ENCODE peak calls at places on chromosomes 4 and X, in seven cellular contexts. H is natural killer cell; G is mucosa of descending colon; V is ovary; E is lung; X is CD4-positive, alpha-beta T cell; U is endothelial cell. Q is an unnamed sample.

GRCh38 chr4:19429684-19430083 is 822.0 kb upstream of the SLIT2 start:
- DNase-seq in H (no peak), G (no peak), V (no peak), E (no peak), X (no peak), U (no peak), Q (no peak)

GRCh38 chrX:118199997-118200396 is 83.4 kb upstream of the KLHL13 start:
- DNase-seq in H (no peak), G (no peak), V (no peak), E (no peak), X (no peak), U (no peak), Q (no peak)

GRCh38 chr4:88012652-88013051 is 5.2 kb downstream of the PKD2 start:
- DNase-seq in H (no peak), G (no peak), V (no peak), E (no peak), X (no peak), U (no peak), Q (no peak)

GRCh38 chrX:17519349-17519748 is 144.3 kb downstream of the NHS start:
- DNase-seq in H (no peak), G (peak; percentile 54), V (peak; percentile 78), E (peak; percentile 37), X (no peak), U (no peak), Q (no peak)

GRCh38 chrX:151765026-151765425 is 30.5 kb downstream of the CNGA2 start:
- DNase-seq in H (no peak), G (no peak), V (no peak), E (no peak), X (no peak), U (no peak), Q (no peak)

GRCh38 chrX:14095702-14096101 is 66.0 kb upstream of the GEMIN8 start:
- DNase-seq in H (no peak), G (no peak), V (peak; percentile 40), E (peak; percentile 41), X (peak; percentile 7), U (peak; percentile 33), Q (no peak)

GRCh38 chrX:39336709-39337294 is 535.5 kb downstream of the MID1IP1 start:
- DNase-seq in H (no peak), G (no peak), V (peak; percentile 45), E (no peak), X (no peak), U (no peak), Q (no peak)

GRCh38 chr4:94488667-94489066 is 36.9 kb downstream of the PDLIM5 start:
- DNase-seq in H (no peak), G (no peak), V (no peak), E (no peak), X (no peak), U (no peak), Q (no peak)

GRCh38 chrX:72132456-72132855 is 741 bp upstream of the RTL5 start:
- DNase-seq in H (no peak), G (no peak), V (no peak), E (no peak), X (no peak), U (no peak), Q (no peak)

GRCh38 chr4:185429660-185430059 is 3.9 kb upstream of the UFSP2 start:
- DNase-seq in H (no peak), G (no peak), V (no peak), E (no peak), X (no peak), U (no peak), Q (no peak)

GRCh38 chr4:57501715-57502114 is 391.5 kb upstream of the IGFBP7 start:
- DNase-seq in H (no peak), G (no peak), V (no peak), E (no peak), X (no peak), U (no peak), Q (no peak)

GRCh38 chr4:153517159-153517558 is 51.0 kb downstream of the TMEM131L start:
- DNase-seq in H (no peak), G (no peak), V (no peak), E (no peak), X (no peak), U (no peak), Q (no peak)

GRCh38 chrX:24838624-24839023 is 144.9 kb downstream of the POLA1 start:
- DNase-seq in H (no peak), G (no peak), V (no peak), E (no peak), X (no peak), U (peak; percentile 3), Q (no peak)

GRCh38 chrX:109918753-109919152 is 84.2 kb upstream of the TMEM164 start:
- DNase-seq in H (no peak), G (no peak), V (no peak), E (no peak), X (no peak), U (no peak), Q (no peak)

GRCh38 chrX:24173115-24173847 is 23.8 kb downstream of the ZFX start:
- DNase-seq in H (no peak), G (no peak), V (no peak), E (no peak), X (no peak), U (no peak), Q (no peak)

GRCh38 chr4:128169245-128169644 is 108.1 kb downstream of the LARP1B start:
- DNase-seq in H (no peak), G (no peak), V (no peak), E (no peak), X (no peak), U (no peak), Q (no peak)

GRCh38 chr4:139761461-139761860 is 95.8 kb downstream of the MGST2 start:
- DNase-seq in H (no peak), G (no peak), V (no peak), E (no peak), X (no peak), U (no peak), Q (no peak)

GRCh38 chr4:37533286-37534033 is 152.7 kb downstream of the RELL1 start:
- DNase-seq in H (no peak), G (no peak), V (no peak), E (no peak), X (no peak), U (no peak), Q (no peak)

GRCh38 chrX:120752431-120753128 is 122.7 kb upstream of the C1GALT1C1 start:
- DNase-seq in H (no peak), G (no peak), V (no peak), E (no peak), X (no peak), U (no peak), Q (no peak)

GRCh38 chrX:120753413-120754251 is 122.0 kb downstream of the CT47B1 start:
- DNase-seq in H (no peak), G (no peak), V (no peak), E (no peak), X (no peak), U (no peak), Q (no peak)

GRCh38 chrX:120749141-120749846 is 119.4 kb upstream of the C1GALT1C1 start:
- DNase-seq in H (no peak), G (peak; percentile 48), V (no peak), E (no peak), X (no peak), U (peak; percentile 3), Q (no peak)

GRCh38 chrX:120750381-120750780 is 120.5 kb upstream of the C1GALT1C1 start:
- DNase-seq in H (no peak), G (no peak), V (no peak), E (no peak), X (no peak), U (no peak), Q (no peak)

DNA sequence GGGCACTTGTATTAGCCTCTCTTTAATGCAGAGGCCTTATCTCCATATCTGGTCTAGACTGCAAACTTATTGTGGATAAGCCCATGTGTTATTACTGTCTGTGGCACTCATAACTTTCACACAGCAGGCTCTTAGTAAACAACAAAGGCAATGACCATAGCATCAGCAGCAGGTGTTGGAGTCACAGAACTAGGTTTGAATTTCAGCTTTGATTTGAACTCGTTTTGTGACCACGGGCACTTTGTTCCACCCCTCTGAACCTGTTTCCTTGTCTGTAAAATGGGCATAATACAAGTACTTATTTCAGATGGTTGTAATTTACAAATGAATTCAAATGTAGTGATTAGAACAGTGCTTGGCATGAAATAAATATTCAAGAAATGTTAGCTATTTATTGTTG is 121.8 kb upstream of the C1GALT1C1 start:
- DNase-seq in H (no peak), G (no peak), V (no peak), E (no peak), X (no peak), U (no peak), Q (no peak)
- TF ChIP-seq CTCF in H (no peak), G (no peak), V (no peak), E (no peak), X (no peak), U (no peak), Q (no peak)

DNA sequence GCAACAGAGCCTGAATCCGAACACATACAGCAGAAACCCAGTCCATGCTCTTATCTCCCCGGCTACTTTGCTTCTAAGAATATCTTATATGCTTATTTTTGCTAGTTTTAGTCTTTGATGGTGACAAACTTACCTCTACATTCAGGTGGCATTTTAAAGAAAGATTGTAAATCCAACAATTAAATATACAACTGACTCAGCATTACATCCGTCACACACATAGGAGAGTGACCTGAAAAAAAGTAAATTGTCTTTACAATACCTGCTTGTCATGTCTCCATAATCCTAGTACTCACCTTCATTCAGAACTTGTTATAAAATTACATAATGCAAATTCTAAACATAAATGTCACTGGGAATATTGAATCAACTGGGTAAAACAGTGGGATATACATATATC is 30.6 kb upstream of the BMP3 start:
- DNase-seq in H (no peak), G (no peak), V (no peak), E (no peak), X (no peak), U (no peak), Q (no peak)
- TF ChIP-seq CTCF in H (no peak), G (no peak), V (no peak), E (no peak), X (no peak), U (no peak), Q (no peak)

DNA sequence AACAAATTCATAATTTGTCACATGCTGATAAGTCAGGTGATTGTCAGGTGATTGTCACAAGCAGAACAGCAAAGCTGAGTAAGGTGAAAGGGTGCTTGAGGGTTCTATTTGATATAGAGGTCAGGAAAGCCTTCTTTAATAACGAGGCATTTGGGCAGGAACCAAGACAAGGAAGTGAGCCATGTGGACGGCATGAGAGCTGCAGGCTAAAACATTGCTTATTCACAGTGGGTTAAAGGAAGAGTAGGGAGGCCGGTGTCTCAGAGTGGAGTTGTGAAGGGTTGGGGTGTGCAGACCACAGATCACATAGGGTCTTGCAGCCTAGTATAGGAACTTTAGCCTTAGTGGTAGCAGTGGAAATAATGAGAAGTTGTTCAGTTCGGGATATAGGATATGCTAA is 31.3 kb upstream of the CYP2U1 start:
- DNase-seq in H (no peak), G (no peak), V (no peak), E (no peak), X (no peak), U (no peak), Q (no peak)
- TF ChIP-seq CTCF in H (no peak), G (no peak), V (no peak), E (no peak), X (no peak), U (no peak), Q (peak; percentile 10)

DNA sequence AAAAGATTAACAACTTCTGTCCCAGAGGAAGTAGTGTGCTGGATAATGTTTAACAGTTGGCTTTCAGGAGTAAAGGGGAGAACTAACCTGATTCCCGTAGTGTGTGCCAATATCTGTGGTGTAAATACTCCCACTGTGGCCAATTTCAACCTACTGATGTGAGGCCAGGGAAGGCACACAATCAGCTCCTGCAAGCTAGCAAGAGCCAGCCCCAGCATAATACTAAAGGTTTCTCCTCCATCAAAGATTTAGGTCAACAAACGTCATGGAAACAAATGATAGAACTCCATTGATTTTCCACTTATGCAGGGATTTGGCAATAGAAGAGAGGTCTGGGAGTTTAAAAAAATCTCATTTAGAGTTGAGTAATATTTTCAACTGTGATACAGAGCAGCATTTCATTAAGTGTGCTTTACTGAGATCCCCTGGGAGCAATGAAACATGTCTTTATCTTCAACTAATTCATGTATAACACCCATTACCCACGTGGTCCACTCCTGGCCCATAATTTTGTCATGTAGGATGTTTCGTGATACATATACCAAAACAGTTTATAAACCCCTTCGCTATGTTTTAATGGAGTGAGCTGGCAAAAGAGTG is 15.8 kb upstream of the VEGFD start:
- DNase-seq in H (no peak), G (no peak), V (no peak), E (no peak), X (no peak), U (no peak), Q (no peak)
- TF ChIP-seq CTCF in H (no peak), G (no peak), V (no peak), E (no peak), X (no peak), U (no peak), Q (no peak)